ENCODE peak calls at places on chromosomes 6 and 20, in ten cellular contexts. K, S, O, N, T, C, A, L, J and R are unnamed samples.

GRCh38 chr6:27562027-27562410 is 89.1 kb upstream of the ZNF184 start:
- DNase-seq in A (no peak), C (no peak), N (no peak), K (no peak), T (no peak), L (no peak), S (no peak), O (no peak), J (no peak), R (no peak)

GRCh38 chr20:54197621-54198604 is 10.0 kb upstream of the PFDN4 start:
- DNase-seq in A (peak), O (peak), L (peak), S (no peak), T (peak), K (no peak), J (no peak), N (peak), C (peak), R (no peak)

GRCh38 chr6:108157972-108158441 is 7.8 kb upstream of the NR2E1 start:
- DNase-seq in A (no peak), N (no peak), J (peak), O (no peak), L (no peak), K (no peak), C (peak), T (no peak), S (no peak), R (no peak)

GRCh38 chr20:55142932-55143331 is 667.5 kb downstream of the DOK5 start:
- DNase-seq in A (no peak), S (no peak), L (no peak), K (no peak), C (no peak), T (no peak), O (no peak), N (no peak), J (no peak), R (no peak)

GRCh38 chr6:164124473-164124872 is 710.0 kb downstream of the QKI start:
- DNase-seq in C (no peak), K (no peak), J (no peak), L (no peak), A (no peak), N (no peak), T (no peak), S (no peak), O (no peak), R (no peak)

GRCh38 chr20:19758888-19759331 is 852 bp downstream of the RIN2 start:
- DNase-seq in A (peak), L (no peak), K (peak), N (peak), C (peak), S (no peak), T (no peak), J (peak), O (peak), R (no peak)

GRCh38 chr20:13271977-13272975 is 51.2 kb downstream of the ISM1 start:
- DNase-seq in K (no peak), L (no peak), J (no peak), T (no peak), S (no peak), N (no peak), A (no peak), C (no peak), O (peak), R (no peak)

GRCh38 chr6:21468487-21468886 is 125.1 kb upstream of the SOX4 start:
- DNase-seq in A (no peak), N (no peak), S (no peak), T (no peak), J (no peak), O (no peak), K (no peak), C (no peak), L (no peak), R (no peak)

GRCh38 chr6:114740547-114740946 is 397.7 kb upstream of the HS3ST5 start:
- DNase-seq in S (no peak), N (no peak), L (no peak), J (no peak), K (no peak), T (no peak), C (peak), O (no peak), A (no peak), R (no peak)

GRCh38 chr20:47669927-47670890 is 115.1 kb downstream of the SULF2 start:
- DNase-seq in J (no peak), L (no peak), C (no peak), K (no peak), S (no peak), N (no peak), O (no peak), T (no peak), A (no peak), R (no peak)

GRCh38 chr6:106186172-106186571 is 100.0 kb downstream of the PRDM1 start:
- DNase-seq in O (no peak), A (no peak), C (no peak), L (no peak), S (no peak), T (no peak), J (no peak), N (no peak), K (no peak), R (no peak)

GRCh38 chr6:107348224-107348623 is 111.1 kb downstream of the PDSS2 start:
- DNase-seq in K (no peak), N (no peak), C (no peak), A (no peak), S (no peak), J (no peak), O (no peak), L (no peak), T (no peak), R (no peak)

GRCh38 chr20:11193241-11193640 is 519.4 kb upstream of the JAG1 start:
- DNase-seq in K (no peak), C (no peak), O (no peak), J (no peak), L (no peak), S (no peak), T (no peak), N (no peak), A (no peak), R (no peak)

GRCh38 chr6:57180596-57180995 is 8.5 kb downstream of the BAG2 start:
- DNase-seq in A (no peak), N (no peak), C (no peak), J (no peak), L (no peak), O (no peak), T (no peak), S (no peak), K (no peak), R (no peak)

GRCh38 chr20:52081066-52081465 is 110.5 kb downstream of the ZFP64 start:
- DNase-seq in O (no peak), C (no peak), T (no peak), A (no peak), S (no peak), K (no peak), L (no peak), N (no peak), J (no peak), R (no peak)

GRCh38 chr6:113858067-113858604 is 991 bp downstream of the MARCKS start:
- DNase-seq in J (peak), A (peak), O (peak), S (no peak), N (peak), T (no peak), K (peak), C (peak), L (peak), R (no peak)

GRCh38 chr20:51732454-51732791 is 35.8 kb downstream of the ATP9A start:
- DNase-seq in T (peak), S (no peak), O (no peak), N (peak), L (no peak), A (no peak), C (peak), J (no peak), K (no peak), R (no peak)